ENCODE peak calls at places on chromosome 19, in eight cellular contexts. B is HCT116, D is SK-N-SH, O is GM23338, Q is hepatocyte, K is neural progenitor cell, C is PC-3, E is GM23248. J is an unnamed sample.

GRCh38 chr19:44824758-44825157 is 15.9 kb downstream of the BCAM start:
- DNase-seq in E (no peak), D (no peak), B (no peak), Q (no peak), K (no peak), O (no peak), C (peak), J (no peak)

GRCh38 chr19:18735324-18735723 is 51.8 kb downstream of the CRTC1 start:
- DNase-seq in E (no peak), K (no peak), B (no peak), O (no peak), Q (no peak), D (no peak), C (no peak), J (no peak)

GRCh38 chr19:42553292-42554045 is 25.2 kb upstream of the CEACAM1 start:
- DNase-seq in Q (no peak), D (no peak), E (peak), K (no peak), B (no peak), O (no peak), C (peak), J (no peak)

GRCh38 chr19:53772943-53773342 is 51.2 kb downstream of the NLRP12 start:
- DNase-seq in Q (peak), D (peak), E (peak), C (peak), K (peak), O (peak), B (peak), J (peak)

GRCh38 chr19:23762884-23763711 is 4.4 kb upstream of the ZNF681 start:
- DNase-seq in D (peak), B (no peak), E (peak), C (peak), O (peak), Q (peak), K (peak), J (peak)

GRCh38 chr19:51145926-51146493 is 3.9 kb downstream of the SIGLEC7 start:
- DNase-seq in D (no peak), O (no peak), E (no peak), K (no peak), C (no peak), B (no peak), Q (no peak), J (no peak)

GRCh38 chr19:17180997-17181702 is 34.0 kb upstream of the USE1 start:
- DNase-seq in Q (no peak), O (peak), C (no peak), B (no peak), D (no peak), E (no peak), K (peak), J (no peak)

GRCh38 chr19:15328312-15328711 is 4.0 kb downstream of the BRD4 start:
- DNase-seq in Q (no peak), K (no peak), O (no peak), C (no peak), B (no peak), D (no peak), E (no peak), J (no peak)

GRCh38 chr19:37902668-37903067 is 3.7 kb downstream of the WDR87 start:
- DNase-seq in K (peak), B (peak), D (peak), O (peak), C (peak), Q (peak), E (peak), J (peak)

GRCh38 chr19:36528921-36529518 is 949 bp upstream of the ZNF260 start:
- DNase-seq in K (peak), Q (peak), B (no peak), C (no peak), D (peak), O (peak), E (peak), J (peak)

GRCh38 chr19:14758816-14759215 is 19.5 kb downstream of the ADGRE2 start:
- DNase-seq in E (no peak), D (no peak), Q (peak), K (peak), C (peak), B (no peak), O (peak), J (no peak)

GRCh38 chr19:32599736-32600157 is 18.8 kb downstream of the PDCD5 start:
- DNase-seq in C (peak), E (peak), Q (peak), O (peak), D (peak), K (peak), B (peak), J (peak)

GRCh38 chr19:13396256-13397080 is 109.8 kb downstream of the CACNA1A start:
- DNase-seq in E (peak), D (no peak), O (peak), K (peak), C (peak), Q (peak), B (peak), J (peak)

GRCh38 chr19:35290381-35291135 is 1.4 kb upstream of the MAG start:
- DNase-seq in D (no peak), E (no peak), Q (no peak), K (no peak), C (no peak), B (no peak), O (no peak), J (no peak)

GRCh38 chr19:46615966-46616365 is 8.9 kb downstream of the PTGIR start:
- DNase-seq in K (no peak), E (no peak), D (no peak), C (no peak), O (no peak), Q (no peak), B (no peak), J (no peak)

GRCh38 chr19:41746593-41747227 is 8.6 kb upstream of the CEACAM6 start:
- DNase-seq in O (peak), B (peak), C (peak), K (peak), E (peak), D (peak), Q (peak), J (peak)

GRCh38 chr19:19459707-19460251 is 54.3 kb downstream of the GATAD2A start:
- DNase-seq in K (no peak), D (no peak), O (no peak), E (peak), B (no peak), C (peak), Q (no peak), J (peak)

GRCh38 chr19:18109731-18110671 is 12.4 kb downstream of the MAST3 start:
- DNase-seq in O (peak), B (no peak), K (peak), D (peak), E (peak), C (peak), Q (peak), J (no peak)

GRCh38 chr19:35045667-35046300 is 4.3 kb downstream of the HPN start:
- DNase-seq in E (peak), B (no peak), K (peak), D (peak), Q (peak), O (peak), C (peak), J (peak)

GRCh38 chr19:2260341-2260751 is 4.1 kb upstream of the JSRP1 start:
- DNase-seq in Q (no peak), K (no peak), O (no peak), E (peak), C (peak), D (no peak), B (no peak), J (peak)

GRCh38 chr19:33734913-33735312 is 61.8 kb upstream of the KCTD15 start:
- DNase-seq in D (peak), B (no peak), O (no peak), E (no peak), C (no peak), K (no peak), Q (no peak), J (no peak)

GRCh38 chr19:33728141-33728540 is 68.5 kb upstream of the KCTD15 start:
- DNase-seq in E (no peak), B (no peak), D (no peak), K (no peak), Q (no peak), O (no peak), C (no peak), J (no peak)

GRCh38 chr19:33727331-33728028 is 69.2 kb upstream of the KCTD15 start:
- DNase-seq in B (no peak), K (no peak), O (no peak), Q (no peak), C (no peak), D (no peak), E (no peak), J (no peak)

GRCh38 chr19:33736158-33736557 is 60.5 kb upstream of the KCTD15 start:
- DNase-seq in O (peak), C (no peak), D (no peak), B (no peak), K (no peak), E (no peak), Q (no peak), J (no peak)

DNA sequence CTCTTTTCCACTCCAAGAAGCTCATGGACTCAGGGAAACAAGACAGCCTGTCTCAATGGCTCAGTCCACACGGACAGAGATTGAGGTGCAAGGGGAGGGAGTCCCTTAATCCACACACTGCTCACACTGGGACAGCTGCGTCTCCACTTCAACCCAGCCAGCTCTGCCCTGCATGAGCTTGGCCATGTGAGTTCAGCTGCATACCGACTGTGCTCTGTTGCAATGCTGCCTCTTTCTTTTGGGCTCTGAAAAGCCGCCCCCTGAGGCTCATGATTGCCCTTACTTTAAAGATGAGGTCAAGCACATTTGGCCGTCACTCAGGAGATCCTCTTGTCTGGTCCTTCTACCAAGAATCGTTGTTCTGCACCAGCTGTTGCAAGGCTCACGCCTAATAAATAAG is 64.8 kb upstream of the KCTD15 start:
- DNase-seq in K (no peak), B (no peak), C (no peak), Q (no peak), O (no peak), D (no peak), E (no peak), J (no peak)
- TF ChIP-seq EZH2phosphoT487 in K (no peak), B (no peak), C (no peak), Q (no peak), O (no peak), D (no peak), E (no peak), J (no peak)

GRCh38 chr19:10517760-10518443 is 655 bp upstream of the S1PR5 start:
- DNase-seq in O (peak), Q (peak), C (peak), B (no peak), D (peak), E (peak), K (peak), J (no peak)

GRCh38 chr19:10516064-10516385 is 1.2 kb downstream of the S1PR5 start:
- DNase-seq in Q (no peak), D (no peak), C (no peak), K (no peak), B (no peak), O (no peak), E (no peak), J (no peak)

GRCh38 chr19:10518444-10519361 is 1.5 kb upstream of the S1PR5 start:
- DNase-seq in C (no peak), B (no peak), D (peak), Q (no peak), O (peak), K (peak), E (no peak), J (no peak)

GRCh38 chr19:10516671-10517286 is 468 bp downstream of the S1PR5 start:
- DNase-seq in E (peak), D (no peak), Q (no peak), C (no peak), O (peak), K (no peak), B (no peak), J (no peak)

GRCh38 chr19:10517361-10517759 is at the start of gene S1PR5:
- DNase-seq in O (peak), Q (peak), E (peak), B (no peak), C (no peak), D (peak), K (peak), J (no peak)
- TF ChIP-seq EZH2phosphoT487 in O (no peak), Q (no peak), E (no peak), B (no peak), C (no peak), D (no peak), K (peak), J (no peak)

GRCh38 chr19:8612807-8613171 is 2.3 kb upstream of the ADAMTS10 start:
- DNase-seq in K (no peak), B (no peak), Q (no peak), D (no peak), E (no peak), O (no peak), C (no peak), J (no peak)
- TF ChIP-seq EZH2phosphoT487 in K (no peak), B (no peak), Q (no peak), D (no peak), E (no peak), O (no peak), C (no peak), J (no peak)

DNA sequence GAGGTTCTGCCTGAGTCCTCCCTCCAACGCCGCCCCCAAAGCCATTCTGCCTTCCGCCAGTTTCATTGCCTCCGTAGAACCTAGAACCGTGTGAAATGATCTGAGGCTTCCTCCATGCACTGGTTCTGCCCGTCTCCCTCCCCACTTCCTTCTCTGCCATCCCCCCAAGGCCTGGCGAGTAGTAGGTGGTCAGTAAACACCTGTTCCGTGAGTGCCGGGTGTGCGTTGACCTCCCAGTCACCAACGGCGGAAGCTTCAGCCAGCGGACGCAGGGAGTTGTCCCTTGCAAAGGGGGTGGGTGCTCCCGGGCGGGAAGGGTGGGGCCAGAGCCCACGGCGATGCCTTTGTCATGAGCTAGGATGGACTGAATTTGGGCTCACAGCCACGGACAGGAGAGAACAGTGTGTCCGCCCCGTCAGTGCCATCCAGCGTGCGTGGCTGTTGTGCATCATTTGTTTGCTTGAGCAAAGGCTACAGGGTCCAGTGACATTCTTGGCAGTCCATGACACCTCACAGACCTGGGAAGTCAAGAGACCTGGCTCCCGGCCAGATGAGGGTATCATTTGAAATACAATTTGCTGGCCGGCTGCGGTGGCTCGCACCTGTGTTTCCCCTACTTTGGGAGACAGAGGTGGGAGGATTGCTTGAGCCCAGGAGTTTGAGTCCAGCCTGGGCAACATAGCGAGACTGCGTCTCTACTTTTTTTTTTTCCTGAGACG is 43.1 kb downstream of the NFIC start:
- DNase-seq in C (no peak), D (peak), E (peak), B (no peak), K (no peak), Q (peak), O (no peak), J (no peak)
- TF ChIP-seq EZH2phosphoT487 in C (no peak), D (no peak), E (no peak), B (no peak), K (no peak), Q (no peak), O (no peak), J (no peak)

GRCh38 chr19:27793128-27793643 is 1419.8 kb downstream of the UQCRFS1 start:
- DNase-seq in O (peak), B (peak), E (peak), K (peak), C (peak), D (peak), Q (peak), J (peak)
- TF ChIP-seq EZH2phosphoT487 in O (no peak), B (no peak), E (no peak), K (no peak), C (no peak), D (no peak), Q (no peak), J (no peak)

GRCh38 chr19:47973529-47973928 is 18.4 kb downstream of the BSPH1 start:
- DNase-seq in C (no peak), Q (no peak), O (no peak), D (no peak), K (no peak), B (no peak), E (no peak), J (no peak)
- TF ChIP-seq EZH2phosphoT487 in C (no peak), Q (no peak), O (no peak), D (no peak), K (no peak), B (no peak), E (no peak), J (no peak)

GRCh38 chr19:57935731-57936130 is 529 bp upstream of the ZNF418 start:
- DNase-seq in B (no peak), D (no peak), K (no peak), C (no peak), O (no peak), Q (no peak), E (no peak), J (no peak)

DNA sequence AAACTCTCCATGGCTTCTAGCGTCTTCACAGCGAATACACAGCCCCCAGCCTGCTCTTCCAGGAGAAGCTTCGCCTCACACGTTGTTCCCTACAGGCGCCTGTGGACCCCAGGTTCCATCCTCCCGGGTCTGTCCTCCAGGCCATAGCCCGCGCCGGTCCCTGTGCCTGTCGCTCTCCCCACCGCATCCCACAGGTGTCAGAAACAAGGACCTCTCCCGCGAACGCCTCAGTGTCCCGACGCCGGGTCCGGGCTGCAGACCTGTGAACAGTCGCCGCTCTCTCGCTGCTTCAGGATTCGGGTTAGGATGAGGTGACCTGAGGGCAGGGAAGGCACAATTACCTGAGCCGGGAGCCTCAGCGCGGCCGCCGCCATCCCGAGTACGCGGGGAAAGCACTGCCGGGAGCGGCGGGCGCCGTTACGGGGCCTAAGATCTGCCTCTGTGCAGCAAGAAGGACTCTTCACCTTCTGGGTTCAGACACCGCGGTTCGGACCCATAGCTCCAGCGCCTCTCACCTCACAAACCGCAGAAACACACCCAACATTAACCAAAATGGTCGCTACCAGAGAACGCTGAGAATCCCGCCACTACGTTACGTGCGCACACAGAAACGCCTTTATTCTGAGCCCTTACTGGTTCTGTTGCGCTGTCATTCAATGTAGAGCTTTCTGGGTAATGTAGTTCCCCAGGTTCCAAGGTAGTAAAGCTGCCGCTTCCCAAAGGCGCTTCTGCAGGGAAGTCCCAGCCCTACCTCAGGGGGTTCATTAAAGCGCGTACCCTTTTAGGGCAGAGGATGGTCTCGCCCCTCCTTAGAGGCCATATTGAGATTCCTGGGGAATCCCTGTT is at the start of gene ZNF418:
- DNase-seq in D (no peak), O (peak), K (peak), C (no peak), B (no peak), Q (peak), E (peak), J (no peak)
- TF ChIP-seq EZH2phosphoT487 in D (no peak), O (no peak), K (no peak), C (no peak), B (no peak), Q (no peak), E (no peak), J (no peak)